ENCODE peak calls at places on chromosomes 12 and 14, in eight cellular contexts. T, C, P, Q, W, Y, E and J are unnamed samples.

GRCh38 chr14:28761438-28762289 is 4.9 kb upstream of the FOXG1 start:
- DNase-seq in T (no peak), E (no peak), W (no peak), Y (no peak), C (no peak), Q (no peak), P (no peak), J (peak)

GRCh38 chr14:93709249-93709648 is 79.0 kb downstream of the PRIMA1 start:
- DNase-seq in P (no peak), Y (no peak), T (no peak), C (no peak), E (no peak), Q (no peak), W (peak), J (no peak)

GRCh38 chr12:105783983-105784947 is 354.5 kb downstream of the NUAK1 start:
- DNase-seq in T (no peak), Q (no peak), P (no peak), Y (no peak), W (no peak), E (no peak), C (no peak), J (no peak)

GRCh38 chr14:89793367-89793716 is 161.2 kb downstream of the EFCAB11 start:
- DNase-seq in C (no peak), Q (no peak), W (no peak), P (no peak), T (no peak), Y (no peak), E (no peak), J (no peak)

GRCh38 chr12:132342322-132342721 is 12.9 kb upstream of the GALNT9 start:
- DNase-seq in Y (peak), T (no peak), E (no peak), P (no peak), W (no peak), Q (no peak), C (no peak), J (peak)

GRCh38 chr12:102513272-102513671 is 32.9 kb upstream of the IGF1 start:
- DNase-seq in Y (no peak), W (no peak), P (no peak), Q (no peak), C (no peak), E (no peak), T (peak), J (no peak)

GRCh38 chr12:131672941-131673330 is 38.0 kb upstream of the SFSWAP start:
- DNase-seq in W (no peak), P (no peak), C (no peak), Q (no peak), Y (no peak), T (no peak), E (no peak), J (no peak)

GRCh38 chr14:63542231-63542999 is 762 bp downstream of the PPP2R5E start:
- DNase-seq in W (peak), T (no peak), C (peak), P (no peak), Y (peak), Q (peak), E (no peak), J (peak)

GRCh38 chr12:102034346-102034745 is 27.4 kb downstream of the WASHC3 start:
- DNase-seq in Y (no peak), E (no peak), W (no peak), C (no peak), P (peak), T (no peak), Q (no peak), J (no peak)

GRCh38 chr12:57591567-57592325 is 754 bp downstream of the PIP4K2C start:
- DNase-seq in T (no peak), Q (no peak), W (peak), Y (peak), P (no peak), E (no peak), C (no peak), J (peak)

GRCh38 chr14:104166698-104167097 is 28.3 kb downstream of the KIF26A start:
- DNase-seq in W (no peak), E (no peak), Y (no peak), C (no peak), T (no peak), Q (no peak), P (no peak), J (no peak)

GRCh38 chr14:92955381-92955780 is 32.4 kb downstream of the CHGA start:
- DNase-seq in C (no peak), P (no peak), E (no peak), Q (no peak), T (no peak), Y (no peak), W (no peak), J (no peak)

GRCh38 chr14:64955297-64955696 is 12.8 kb upstream of the GPX2 start:
- DNase-seq in P (no peak), W (no peak), T (no peak), C (no peak), Y (no peak), Q (no peak), E (no peak), J (no peak)

GRCh38 chr12:131444220-131445164 is 266.4 kb upstream of the SFSWAP start:
- DNase-seq in W (no peak), C (no peak), E (no peak), P (no peak), Y (no peak), Q (no peak), T (no peak), J (no peak)

GRCh38 chr12:47067176-47067575 is 12.2 kb upstream of the PCED1B start:
- DNase-seq in Q (no peak), T (no peak), W (no peak), P (no peak), E (no peak), C (no peak), Y (no peak), J (no peak)

GRCh38 chr12:96195845-96196451 is 1.8 kb downstream of the ELK3 start:
- DNase-seq in P (no peak), W (peak), T (no peak), C (no peak), E (no peak), Q (no peak), Y (peak), J (peak)

GRCh38 chr12:93583993-93584392 is 11.5 kb downstream of the SOCS2 start:
- DNase-seq in Y (no peak), P (no peak), E (no peak), C (no peak), Q (no peak), T (no peak), W (no peak), J (no peak)

GRCh38 chr14:23056956-23057756 is at the start of gene CDH24:
- DNase-seq in E (peak), T (peak), Q (peak), Y (peak), W (peak), P (peak), C (no peak), J (peak)